ENCODE peak calls at places on chromosomes 6 and 20, in five cellular contexts. One of them, this sample, is unnamed.
A peak's percentile ranks its signal among the peaks of the same experiment; 100 is the strongest.

GRCh38 chr6:31559958-31560696 is 12.0 kb upstream of the LTA start:
- DNase-seq in CD4-positive, alpha-beta T cell: peak; percentile 29
- DNase-seq in RWPE1: peak; percentile 65
- DNase-seq in mammary epithelial cell: peak; percentile 66
- DNase-seq in effector memory CD4-positive, alpha-beta T cell: no peak
- DNase-seq in this sample: no peak

GRCh38 chr6:6785163-6785521 is 196.6 kb downstream of the LY86 start:
- DNase-seq in effector memory CD4-positive, alpha-beta T cell: no peak
- DNase-seq in mammary epithelial cell: no peak
- DNase-seq in RWPE1: no peak
- DNase-seq in CD4-positive, alpha-beta T cell: no peak
- DNase-seq in this sample: no peak

GRCh38 chr6:13813621-13814175 is 659 bp downstream of the MCUR1 start:
- DNase-seq in CD4-positive, alpha-beta T cell: peak; percentile 8
- DNase-seq in mammary epithelial cell: peak; percentile 47
- DNase-seq in effector memory CD4-positive, alpha-beta T cell: no peak
- DNase-seq in RWPE1: peak; percentile 78
- DNase-seq in this sample: peak; percentile 41

GRCh38 chr20:1509237-1509636 is 18.0 kb upstream of the SIRPB2 start:
- DNase-seq in effector memory CD4-positive, alpha-beta T cell: no peak
- DNase-seq in RWPE1: no peak
- DNase-seq in mammary epithelial cell: peak; percentile 54
- DNase-seq in CD4-positive, alpha-beta T cell: peak; percentile 7
- DNase-seq in this sample: no peak

GRCh38 chr6:13488896-13489237 is 1.5 kb upstream of the GFOD1 start:
- DNase-seq in mammary epithelial cell: no peak
- DNase-seq in effector memory CD4-positive, alpha-beta T cell: no peak
- DNase-seq in RWPE1: no peak
- DNase-seq in CD4-positive, alpha-beta T cell: no peak
- DNase-seq in this sample: no peak

GRCh38 chr20:23659989-23660837 is 22.5 kb upstream of the CST3 start:
- DNase-seq in mammary epithelial cell: no peak
- DNase-seq in CD4-positive, alpha-beta T cell: no peak
- DNase-seq in RWPE1: no peak
- DNase-seq in effector memory CD4-positive, alpha-beta T cell: no peak
- DNase-seq in this sample: no peak

GRCh38 chr6:156718647-156719394 is 58.4 kb upstream of the ARID1B start:
- DNase-seq in RWPE1: no peak
- DNase-seq in CD4-positive, alpha-beta T cell: no peak
- DNase-seq in mammary epithelial cell: no peak
- DNase-seq in effector memory CD4-positive, alpha-beta T cell: no peak
- DNase-seq in this sample: no peak

GRCh38 chr20:57702091-57702490 is 7.7 kb downstream of the PMEPA1 start:
- DNase-seq in effector memory CD4-positive, alpha-beta T cell: no peak
- DNase-seq in mammary epithelial cell: no peak
- DNase-seq in RWPE1: no peak
- DNase-seq in CD4-positive, alpha-beta T cell: no peak
- DNase-seq in this sample: no peak

GRCh38 chr6:63716169-63716568 is 80.6 kb downstream of the PHF3 start:
- DNase-seq in effector memory CD4-positive, alpha-beta T cell: no peak
- DNase-seq in mammary epithelial cell: no peak
- DNase-seq in CD4-positive, alpha-beta T cell: no peak
- DNase-seq in RWPE1: no peak
- DNase-seq in this sample: no peak

GRCh38 chr20:17895641-17896246 is 72.8 kb downstream of the SNX5 start:
- DNase-seq in effector memory CD4-positive, alpha-beta T cell: no peak
- DNase-seq in mammary epithelial cell: peak; percentile 73
- DNase-seq in CD4-positive, alpha-beta T cell: no peak
- DNase-seq in RWPE1: no peak
- DNase-seq in this sample: peak; percentile 36

GRCh38 chr6:106339334-106340029 is 13.9 kb upstream of the ATG5 start:
- DNase-seq in mammary epithelial cell: peak; percentile 86
- DNase-seq in CD4-positive, alpha-beta T cell: peak; percentile 24
- DNase-seq in RWPE1: peak; percentile 88
- DNase-seq in effector memory CD4-positive, alpha-beta T cell: peak; percentile 10
- DNase-seq in this sample: peak; percentile 20

GRCh38 chr6:32187009-32187709 is 2.8 kb downstream of the PBX2 start:
- DNase-seq in mammary epithelial cell: no peak
- DNase-seq in CD4-positive, alpha-beta T cell: no peak
- DNase-seq in effector memory CD4-positive, alpha-beta T cell: no peak
- DNase-seq in RWPE1: no peak
- DNase-seq in this sample: no peak

GRCh38 chr6:31528821-31529328 is at the start of gene MCCD1:
- DNase-seq in CD4-positive, alpha-beta T cell: no peak
- DNase-seq in RWPE1: no peak
- DNase-seq in effector memory CD4-positive, alpha-beta T cell: no peak
- DNase-seq in mammary epithelial cell: no peak
- DNase-seq in this sample: no peak

GRCh38 chr20:8082025-8082424 is 50.0 kb upstream of the PLCB1 start:
- DNase-seq in RWPE1: peak; percentile 21
- DNase-seq in CD4-positive, alpha-beta T cell: no peak
- DNase-seq in effector memory CD4-positive, alpha-beta T cell: no peak
- DNase-seq in mammary epithelial cell: no peak
- DNase-seq in this sample: no peak

DNA sequence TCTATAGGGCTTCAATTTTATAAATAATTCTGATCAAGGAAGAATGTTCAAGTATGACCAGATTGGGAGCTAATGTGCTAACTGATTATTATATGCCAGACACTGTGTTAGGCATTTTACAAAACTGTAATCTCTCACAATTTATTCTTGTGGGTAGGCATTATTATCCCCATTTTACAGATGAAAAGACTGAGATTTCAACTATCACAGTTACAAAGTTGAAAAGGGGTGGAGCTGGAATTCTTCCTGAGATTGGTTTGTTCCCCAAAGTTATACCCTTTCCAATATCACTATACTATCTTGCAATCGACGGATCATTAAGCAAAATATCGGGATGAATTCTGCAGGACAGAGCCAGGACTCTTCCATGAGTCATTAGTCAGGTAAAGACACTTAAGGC is 57.1 kb downstream of the TPD52L1 start:
- DNase-seq in effector memory CD4-positive, alpha-beta T cell: no peak
- DNase-seq in RWPE1: no peak
- DNase-seq in CD4-positive, alpha-beta T cell: no peak
- DNase-seq in mammary epithelial cell: no peak
- DNase-seq in this sample: no peak
- H3K27ac ChIP-seq in effector memory CD4-positive, alpha-beta T cell: no peak overlapping the region
- H3K27ac ChIP-seq in RWPE1: no peak overlapping the region
- H3K27ac ChIP-seq in CD4-positive, alpha-beta T cell: no peak overlapping the region
- H3K27ac ChIP-seq in mammary epithelial cell: no peak overlapping the region
- H3K27ac ChIP-seq in this sample: no peak overlapping the region

GRCh38 chr20:48149887-48150286 is 364.6 kb upstream of the SULF2 start:
- DNase-seq in RWPE1: no peak
- DNase-seq in CD4-positive, alpha-beta T cell: no peak
- DNase-seq in effector memory CD4-positive, alpha-beta T cell: no peak
- DNase-seq in mammary epithelial cell: no peak
- DNase-seq in this sample: no peak
- H3K27ac ChIP-seq in RWPE1: no peak overlapping the region
- H3K27ac ChIP-seq in CD4-positive, alpha-beta T cell: no peak overlapping the region
- H3K27ac ChIP-seq in effector memory CD4-positive, alpha-beta T cell: no peak overlapping the region
- H3K27ac ChIP-seq in mammary epithelial cell: no peak overlapping the region
- H3K27ac ChIP-seq in this sample: no peak overlapping the region

GRCh38 chr6:7974553-7974931 is 64.0 kb upstream of the TXNDC5 start:
- DNase-seq in mammary epithelial cell: no peak
- DNase-seq in RWPE1: no peak
- DNase-seq in effector memory CD4-positive, alpha-beta T cell: no peak
- DNase-seq in CD4-positive, alpha-beta T cell: no peak
- DNase-seq in this sample: no peak
- H3K27ac ChIP-seq in mammary epithelial cell: no peak overlapping the region
- H3K27ac ChIP-seq in RWPE1: peak overlapping the region; percentile 61
- H3K27ac ChIP-seq in effector memory CD4-positive, alpha-beta T cell: no peak overlapping the region
- H3K27ac ChIP-seq in CD4-positive, alpha-beta T cell: no peak overlapping the region
- H3K27ac ChIP-seq in this sample: peak overlapping the region; percentile 54

GRCh38 chr20:3785240-3786125 is 1.1 kb downstream of the CENPB start:
- DNase-seq in effector memory CD4-positive, alpha-beta T cell: no peak
- DNase-seq in mammary epithelial cell: no peak
- DNase-seq in CD4-positive, alpha-beta T cell: no peak
- DNase-seq in RWPE1: no peak
- DNase-seq in this sample: no peak
- H3K27ac ChIP-seq in effector memory CD4-positive, alpha-beta T cell: peak overlapping the region; percentile 58
- H3K27ac ChIP-seq in mammary epithelial cell: peak overlapping the region; percentile 2
- H3K27ac ChIP-seq in CD4-positive, alpha-beta T cell: peak overlapping the region; percentile 70
- H3K27ac ChIP-seq in RWPE1: peak overlapping the region; percentile 83
- H3K27ac ChIP-seq in this sample: peak overlapping the region; percentile 74

DNA sequence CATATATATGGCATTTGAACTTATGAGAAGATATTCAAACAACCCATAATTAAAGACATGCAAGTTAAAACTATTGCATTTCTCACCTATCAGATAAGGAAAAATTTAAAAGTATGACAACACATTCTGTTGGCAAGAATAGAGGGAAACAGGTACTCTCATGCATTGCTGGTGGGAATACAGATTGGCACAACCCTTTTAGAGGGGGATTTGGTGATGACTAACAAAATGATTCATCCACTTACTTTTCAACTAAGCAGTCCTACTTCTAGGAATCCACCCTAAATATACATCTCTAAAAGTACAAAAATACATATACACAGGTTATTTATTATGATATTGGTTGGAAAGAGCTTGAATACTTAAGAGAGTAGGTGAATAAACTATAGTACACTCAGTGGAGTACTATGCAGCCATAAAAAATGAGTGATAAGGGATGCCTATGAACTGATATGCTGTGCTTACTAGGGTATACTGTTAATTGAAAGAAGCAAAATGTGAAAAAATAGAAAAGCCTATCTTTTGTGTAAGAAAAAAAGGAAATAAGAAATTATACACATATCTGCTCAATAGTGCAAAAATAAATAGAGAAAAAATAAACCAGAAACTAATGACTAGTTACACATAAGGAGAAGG is 42.2 kb downstream of the ADAT2 start:
- DNase-seq in CD4-positive, alpha-beta T cell: no peak
- DNase-seq in RWPE1: no peak
- DNase-seq in effector memory CD4-positive, alpha-beta T cell: no peak
- DNase-seq in mammary epithelial cell: peak; percentile 60
- DNase-seq in this sample: no peak
- H3K27ac ChIP-seq in CD4-positive, alpha-beta T cell: no peak overlapping the region
- H3K27ac ChIP-seq in RWPE1: no peak overlapping the region
- H3K27ac ChIP-seq in effector memory CD4-positive, alpha-beta T cell: no peak overlapping the region
- H3K27ac ChIP-seq in mammary epithelial cell: peak overlapping the region; percentile 9
- H3K27ac ChIP-seq in this sample: no peak overlapping the region

GRCh38 chr6:149482542-149483261 is 2.1 kb downstream of the ZC3H12D start:
- DNase-seq in CD4-positive, alpha-beta T cell: no peak
- DNase-seq in effector memory CD4-positive, alpha-beta T cell: no peak
- DNase-seq in mammary epithelial cell: no peak
- DNase-seq in RWPE1: no peak
- DNase-seq in this sample: no peak
- H3K27ac ChIP-seq in CD4-positive, alpha-beta T cell: peak overlapping the region; percentile 91
- H3K27ac ChIP-seq in effector memory CD4-positive, alpha-beta T cell: peak overlapping the region; percentile 98
- H3K27ac ChIP-seq in mammary epithelial cell: no peak overlapping the region
- H3K27ac ChIP-seq in RWPE1: no peak overlapping the region
- H3K27ac ChIP-seq in this sample: peak overlapping the region; percentile 46

GRCh38 chr20:34083781-34084180 is 28.3 kb downstream of the EIF2S2 start:
- DNase-seq in mammary epithelial cell: no peak
- DNase-seq in RWPE1: no peak
- DNase-seq in effector memory CD4-positive, alpha-beta T cell: no peak
- DNase-seq in CD4-positive, alpha-beta T cell: no peak
- DNase-seq in this sample: no peak
- H3K27ac ChIP-seq in mammary epithelial cell: no peak overlapping the region
- H3K27ac ChIP-seq in RWPE1: peak overlapping the region; percentile 71
- H3K27ac ChIP-seq in effector memory CD4-positive, alpha-beta T cell: no peak overlapping the region
- H3K27ac ChIP-seq in CD4-positive, alpha-beta T cell: no peak overlapping the region
- H3K27ac ChIP-seq in this sample: no peak overlapping the region

GRCh38 chr6:128487746-128488145 is 32.7 kb downstream of the PTPRK start:
- DNase-seq in mammary epithelial cell: peak; percentile 94
- DNase-seq in effector memory CD4-positive, alpha-beta T cell: no peak
- DNase-seq in CD4-positive, alpha-beta T cell: no peak
- DNase-seq in RWPE1: no peak
- DNase-seq in this sample: no peak
- H3K27ac ChIP-seq in mammary epithelial cell: peak overlapping the region; percentile 80
- H3K27ac ChIP-seq in effector memory CD4-positive, alpha-beta T cell: no peak overlapping the region
- H3K27ac ChIP-seq in CD4-positive, alpha-beta T cell: no peak overlapping the region
- H3K27ac ChIP-seq in RWPE1: no peak overlapping the region
- H3K27ac ChIP-seq in this sample: peak overlapping the region; percentile 27

GRCh38 chr20:10556519-10557083 is 117.2 kb downstream of the JAG1 start:
- DNase-seq in RWPE1: no peak
- DNase-seq in effector memory CD4-positive, alpha-beta T cell: no peak
- DNase-seq in mammary epithelial cell: no peak
- DNase-seq in CD4-positive, alpha-beta T cell: no peak
- DNase-seq in this sample: no peak

GRCh38 chr20:10560681-10561080 is 113.1 kb downstream of the JAG1 start:
- DNase-seq in effector memory CD4-positive, alpha-beta T cell: no peak
- DNase-seq in mammary epithelial cell: no peak
- DNase-seq in CD4-positive, alpha-beta T cell: no peak
- DNase-seq in RWPE1: no peak
- DNase-seq in this sample: no peak

GRCh38 chr20:10557685-10558084 is 116.1 kb downstream of the JAG1 start:
- DNase-seq in mammary epithelial cell: peak; percentile 90
- DNase-seq in effector memory CD4-positive, alpha-beta T cell: no peak
- DNase-seq in CD4-positive, alpha-beta T cell: no peak
- DNase-seq in RWPE1: peak; percentile 61
- DNase-seq in this sample: no peak

GRCh38 chr20:10559266-10559665 is 114.5 kb downstream of the JAG1 start:
- DNase-seq in mammary epithelial cell: no peak
- DNase-seq in RWPE1: no peak
- DNase-seq in effector memory CD4-positive, alpha-beta T cell: no peak
- DNase-seq in CD4-positive, alpha-beta T cell: no peak
- DNase-seq in this sample: no peak

DNA sequence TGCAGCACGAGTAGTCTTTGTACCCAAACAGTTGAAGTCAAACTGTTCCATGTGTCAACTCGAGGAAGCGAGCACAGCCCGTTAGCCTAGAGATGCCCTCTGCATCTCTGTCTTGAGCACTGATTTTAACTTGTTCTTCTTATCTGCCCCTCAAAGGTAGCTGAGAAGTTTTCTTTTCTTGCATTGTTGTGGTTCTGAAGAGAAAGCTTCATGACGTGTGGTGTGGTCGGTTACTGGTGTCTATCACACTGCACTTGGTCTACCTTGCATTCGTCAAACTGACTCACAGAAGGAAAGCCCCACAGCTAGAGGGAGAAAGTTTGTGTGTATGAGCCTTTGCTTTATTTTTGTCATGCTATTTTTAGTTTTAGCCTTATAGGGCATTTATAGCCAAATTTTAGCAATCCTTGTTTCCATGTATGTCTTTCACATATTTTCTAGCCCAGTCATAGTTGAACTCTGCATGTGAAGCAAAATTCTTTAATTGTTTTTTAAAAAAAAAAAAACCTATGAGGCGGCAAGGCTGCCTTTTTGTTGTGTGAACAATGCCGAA is 115.1 kb downstream of the JAG1 start:
- DNase-seq in effector memory CD4-positive, alpha-beta T cell: no peak
- DNase-seq in CD4-positive, alpha-beta T cell: no peak
- DNase-seq in mammary epithelial cell: peak; percentile 97
- DNase-seq in RWPE1: peak; percentile 38
- DNase-seq in this sample: no peak
- H3K27ac ChIP-seq in effector memory CD4-positive, alpha-beta T cell: no peak overlapping the region
- H3K27ac ChIP-seq in CD4-positive, alpha-beta T cell: no peak overlapping the region
- H3K27ac ChIP-seq in mammary epithelial cell: peak overlapping the region; percentile 75
- H3K27ac ChIP-seq in RWPE1: no peak overlapping the region
- H3K27ac ChIP-seq in this sample: no peak overlapping the region

GRCh38 chr6:36478051-36478526 is 35.3 kb downstream of the KCTD20 start:
- DNase-seq in mammary epithelial cell: no peak
- DNase-seq in CD4-positive, alpha-beta T cell: no peak
- DNase-seq in effector memory CD4-positive, alpha-beta T cell: no peak
- DNase-seq in RWPE1: no peak
- DNase-seq in this sample: no peak

GRCh38 chr6:36479256-36479655 is 36.5 kb downstream of the KCTD20 start:
- DNase-seq in RWPE1: no peak
- DNase-seq in CD4-positive, alpha-beta T cell: no peak
- DNase-seq in mammary epithelial cell: no peak
- DNase-seq in effector memory CD4-positive, alpha-beta T cell: no peak
- DNase-seq in this sample: no peak
- H3K27ac ChIP-seq in RWPE1: no peak overlapping the region
- H3K27ac ChIP-seq in CD4-positive, alpha-beta T cell: no peak overlapping the region
- H3K27ac ChIP-seq in mammary epithelial cell: no peak overlapping the region
- H3K27ac ChIP-seq in effector memory CD4-positive, alpha-beta T cell: no peak overlapping the region
- H3K27ac ChIP-seq in this sample: no peak overlapping the region